ENCODE peak calls at places on chromosomes 6 and 20, in four cellular contexts. One of them, this sample, is unnamed.

GRCh38 chr6:147548930-147549475 is 40.5 kb downstream of the SAMD5 start:
- DNase-seq in H1: no peak
- DNase-seq in SK-N-SH: no peak
- DNase-seq in HepG2: no peak
- DNase-seq in this sample: no peak

GRCh38 chr20:51469578-51470520 is 72.7 kb downstream of the NFATC2 start:
- DNase-seq in HepG2: no peak
- DNase-seq in SK-N-SH: no peak
- DNase-seq in H1: no peak
- DNase-seq in this sample: no peak

GRCh38 chr6:149393002-149393679 is 6.9 kb upstream of the SUMO4 start:
- DNase-seq in H1: no peak
- DNase-seq in SK-N-SH: no peak
- DNase-seq in HepG2: no peak
- DNase-seq in this sample: no peak

GRCh38 chr6:28941681-28942448 is 18.1 kb upstream of the TRIM27 start:
- DNase-seq in SK-N-SH: peak
- DNase-seq in H1: peak
- DNase-seq in HepG2: no peak
- DNase-seq in this sample: no peak

GRCh38 chr6:134750669-134751068 is 199.2 kb downstream of the ALDH8A1 start:
- DNase-seq in HepG2: no peak
- DNase-seq in H1: no peak
- DNase-seq in SK-N-SH: no peak
- DNase-seq in this sample: no peak

GRCh38 chr6:131281471-131282270 is 146.4 kb downstream of the AKAP7 start:
- DNase-seq in H1: no peak
- DNase-seq in HepG2: no peak
- DNase-seq in SK-N-SH: no peak
- DNase-seq in this sample: no peak

GRCh38 chr6:154805288-154805911 is 72.2 kb downstream of the SCAF8 start:
- DNase-seq in H1: no peak
- DNase-seq in SK-N-SH: peak
- DNase-seq in HepG2: peak
- DNase-seq in this sample: no peak

GRCh38 chr6:131680868-131681267 is 20.3 kb downstream of the OR2A4 start:
- DNase-seq in H1: no peak
- DNase-seq in SK-N-SH: no peak
- DNase-seq in HepG2: no peak
- DNase-seq in this sample: no peak

GRCh38 chr6:31098449-31098938 is 13.9 kb downstream of the C6orf15 start:
- DNase-seq in SK-N-SH: no peak
- DNase-seq in H1: no peak
- DNase-seq in HepG2: no peak
- DNase-seq in this sample: no peak

GRCh38 chr6:165823609-165824326 is 160.7 kb upstream of the PDE10A start:
- DNase-seq in SK-N-SH: no peak
- DNase-seq in H1: no peak
- DNase-seq in HepG2: no peak
- DNase-seq in this sample: no peak

GRCh38 chr6:167799033-167799933 is 27.4 kb upstream of the AFDN start:
- DNase-seq in SK-N-SH: peak
- DNase-seq in HepG2: no peak
- DNase-seq in H1: peak
- DNase-seq in this sample: no peak

GRCh38 chr20:10519361-10520048 is 84.4 kb downstream of the SLX4IP start:
- DNase-seq in SK-N-SH: no peak
- DNase-seq in H1: no peak
- DNase-seq in HepG2: no peak
- DNase-seq in this sample: peak

GRCh38 chr20:61918548-61918947 is 147.1 kb downstream of the TAF4 start:
- DNase-seq in H1: no peak
- DNase-seq in HepG2: no peak
- DNase-seq in SK-N-SH: no peak
- DNase-seq in this sample: no peak

GRCh38 chr20:58236612-58237317 is 8.3 kb upstream of the ANKRD60 start:
- DNase-seq in SK-N-SH: peak
- DNase-seq in HepG2: peak
- DNase-seq in H1: peak
- DNase-seq in this sample: peak

GRCh38 chr6:107564223-107564855 is 74.4 kb downstream of the SOBP start:
- DNase-seq in H1: no peak
- DNase-seq in HepG2: no peak
- DNase-seq in SK-N-SH: peak
- DNase-seq in this sample: no peak

GRCh38 chr6:47363736-47364135 is 54.0 kb upstream of the TNFRSF21 start:
- DNase-seq in HepG2: no peak
- DNase-seq in SK-N-SH: no peak
- DNase-seq in H1: no peak
- DNase-seq in this sample: no peak

GRCh38 chr6:43269273-43270007 is 26.2 kb downstream of the TTBK1 start:
- DNase-seq in HepG2: no peak
- DNase-seq in H1: no peak
- DNase-seq in SK-N-SH: no peak
- DNase-seq in this sample: no peak

GRCh38 chr6:121695346-121695745 is 259.9 kb downstream of the GJA1 start:
- DNase-seq in HepG2: no peak
- DNase-seq in SK-N-SH: no peak
- DNase-seq in H1: no peak
- DNase-seq in this sample: no peak
- TF ChIP-seq TCF12 in HepG2: no peak
- TF ChIP-seq TCF12 in SK-N-SH: no peak
- TF ChIP-seq TCF12 in H1: no peak
- TF ChIP-seq TCF12 in this sample: no peak

DNA sequence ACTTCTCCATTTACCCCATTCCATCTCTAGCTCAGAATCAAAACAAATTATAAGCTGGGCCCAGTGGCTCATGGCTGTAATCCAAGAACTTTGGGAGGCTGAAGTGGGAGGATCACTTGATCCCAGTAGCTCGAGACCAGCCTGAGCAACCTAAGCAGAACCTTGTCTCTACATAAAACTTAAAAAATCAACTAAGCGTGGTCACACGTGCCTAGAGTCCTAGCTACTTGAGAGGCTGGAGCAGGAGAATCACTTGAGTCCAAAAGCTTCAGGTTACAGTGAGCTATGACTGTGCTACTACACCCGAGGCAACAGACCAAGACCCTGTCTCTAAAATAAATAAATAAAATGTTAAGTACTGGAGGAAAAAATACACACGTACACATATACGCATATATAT is 74.7 kb upstream of the RUNX2 start:
- DNase-seq in H1: no peak
- DNase-seq in SK-N-SH: no peak
- DNase-seq in HepG2: no peak
- DNase-seq in this sample: no peak
- TF ChIP-seq TCF12 in H1: no peak
- TF ChIP-seq TCF12 in SK-N-SH: no peak
- TF ChIP-seq TCF12 in HepG2: no peak
- TF ChIP-seq TCF12 in this sample: no peak

GRCh38 chr20:23092861-23093543 is 6.9 kb upstream of the CD93 start:
- DNase-seq in SK-N-SH: no peak
- DNase-seq in H1: no peak
- DNase-seq in HepG2: no peak
- DNase-seq in this sample: no peak

GRCh38 chr20:23094213-23094896 is 8.2 kb upstream of the CD93 start:
- DNase-seq in SK-N-SH: no peak
- DNase-seq in H1: no peak
- DNase-seq in HepG2: no peak
- DNase-seq in this sample: no peak

GRCh38 chr20:23093613-23094012 is 7.5 kb upstream of the CD93 start:
- DNase-seq in HepG2: no peak
- DNase-seq in SK-N-SH: no peak
- DNase-seq in H1: no peak
- DNase-seq in this sample: no peak

GRCh38 chr20:23091741-23092408 is 5.8 kb upstream of the CD93 start:
- DNase-seq in H1: no peak
- DNase-seq in HepG2: no peak
- DNase-seq in SK-N-SH: no peak
- DNase-seq in this sample: no peak

DNA sequence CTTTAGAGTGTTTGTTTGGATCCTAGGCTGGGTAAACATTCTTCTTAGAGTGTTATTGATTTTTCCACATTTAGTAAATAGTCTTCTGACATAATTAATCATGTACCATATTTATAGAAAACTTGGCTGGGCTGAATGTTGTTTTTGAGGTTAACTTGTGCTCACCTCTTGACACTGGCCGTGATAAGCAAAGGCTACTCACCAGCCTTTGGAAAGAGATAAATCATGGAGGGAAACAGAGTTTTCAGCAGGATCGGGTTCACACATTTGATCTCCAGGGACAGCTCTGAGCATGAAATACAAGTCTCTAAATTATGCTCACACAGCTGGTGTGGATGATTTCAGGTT is 6.3 kb upstream of the CD93 start:
- DNase-seq in H1: no peak
- DNase-seq in SK-N-SH: no peak
- DNase-seq in HepG2: no peak
- DNase-seq in this sample: no peak
- TF ChIP-seq TCF12 in H1: no peak
- TF ChIP-seq TCF12 in SK-N-SH: no peak
- TF ChIP-seq TCF12 in HepG2: no peak
- TF ChIP-seq TCF12 in this sample: no peak

GRCh38 chr20:23159256-23159922 is 73.3 kb upstream of the CD93 start:
- DNase-seq in SK-N-SH: no peak
- DNase-seq in HepG2: no peak
- DNase-seq in H1: peak
- DNase-seq in this sample: no peak
- TF ChIP-seq TCF12 in SK-N-SH: no peak
- TF ChIP-seq TCF12 in HepG2: no peak
- TF ChIP-seq TCF12 in H1: no peak
- TF ChIP-seq TCF12 in this sample: no peak

GRCh38 chr6:109453594-109454482 is 1.7 kb downstream of the MICAL1 start:
- DNase-seq in HepG2: no peak
- DNase-seq in H1: no peak
- DNase-seq in SK-N-SH: peak
- DNase-seq in this sample: no peak

GRCh38 chr6:109456283-109456583 is 661 bp upstream of the MICAL1 start:
- DNase-seq in H1: no peak
- DNase-seq in HepG2: no peak
- DNase-seq in SK-N-SH: no peak
- DNase-seq in this sample: no peak

GRCh38 chr6:109454483-109455160 is 950 bp downstream of the MICAL1 start:
- DNase-seq in H1: no peak
- DNase-seq in HepG2: no peak
- DNase-seq in SK-N-SH: peak
- DNase-seq in this sample: peak

GRCh38 chr6:109455502-109456282 is at the start of gene MICAL1:
- DNase-seq in SK-N-SH: peak
- DNase-seq in HepG2: peak
- DNase-seq in H1: peak
- DNase-seq in this sample: peak

DNA sequence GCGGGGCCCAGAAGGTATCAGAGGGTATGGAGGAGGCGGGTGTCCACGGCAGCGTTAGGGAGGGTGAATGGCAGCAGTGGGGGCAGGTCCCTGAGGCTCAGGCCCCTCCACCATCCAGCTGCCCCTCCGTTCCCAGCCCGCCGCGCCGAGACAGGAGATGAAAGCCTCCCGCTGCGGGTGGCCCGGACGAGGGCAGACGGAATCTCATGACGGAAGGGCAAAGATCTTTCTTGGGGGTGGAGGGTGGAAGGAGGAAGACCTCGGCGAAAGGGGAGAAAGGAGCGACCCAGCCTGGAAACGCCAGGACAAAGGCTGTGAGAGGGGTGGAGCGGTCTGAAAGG is 441 bp downstream of the MICAL1 start:
- DNase-seq in HepG2: no peak
- DNase-seq in H1: no peak
- DNase-seq in SK-N-SH: no peak
- DNase-seq in this sample: no peak
- TF ChIP-seq TCF12 in HepG2: no peak
- TF ChIP-seq TCF12 in H1: no peak
- TF ChIP-seq TCF12 in SK-N-SH: no peak
- TF ChIP-seq TCF12 in this sample: no peak

GRCh38 chr6:6875818-6876470 is 231.8 kb upstream of the RREB1 start:
- DNase-seq in SK-N-SH: no peak
- DNase-seq in H1: no peak
- DNase-seq in HepG2: no peak
- DNase-seq in this sample: no peak
- TF ChIP-seq TCF12 in SK-N-SH: no peak
- TF ChIP-seq TCF12 in H1: no peak
- TF ChIP-seq TCF12 in HepG2: no peak
- TF ChIP-seq TCF12 in this sample: no peak

GRCh38 chr20:46361811-46362210 is 44.6 kb downstream of the ELMO2 start:
- DNase-seq in H1: no peak
- DNase-seq in HepG2: no peak
- DNase-seq in SK-N-SH: no peak
- DNase-seq in this sample: no peak

GRCh38 chr20:46361386-46361785 is 45.0 kb downstream of the ELMO2 start:
- DNase-seq in H1: no peak
- DNase-seq in HepG2: no peak
- DNase-seq in SK-N-SH: no peak
- DNase-seq in this sample: no peak

GRCh38 chr20:46358336-46359058 is 47.9 kb downstream of the ELMO2 start:
- DNase-seq in H1: no peak
- DNase-seq in HepG2: no peak
- DNase-seq in SK-N-SH: no peak
- DNase-seq in this sample: no peak

GRCh38 chr20:46357030-46357514 is 48.8 kb upstream of the CDH22 start:
- DNase-seq in HepG2: no peak
- DNase-seq in H1: no peak
- DNase-seq in SK-N-SH: peak
- DNase-seq in this sample: no peak

GRCh38 chr20:46359233-46359751 is 47.1 kb downstream of the ELMO2 start:
- DNase-seq in HepG2: no peak
- DNase-seq in H1: no peak
- DNase-seq in SK-N-SH: no peak
- DNase-seq in this sample: peak
- TF ChIP-seq TCF12 in HepG2: no peak
- TF ChIP-seq TCF12 in H1: no peak
- TF ChIP-seq TCF12 in SK-N-SH: no peak
- TF ChIP-seq TCF12 in this sample: peak

GRCh38 chr6:66962082-66962481 is 1255.1 kb upstream of the EYS start:
- DNase-seq in SK-N-SH: no peak
- DNase-seq in HepG2: no peak
- DNase-seq in H1: no peak
- DNase-seq in this sample: no peak

GRCh38 chr6:66965227-66965626 is 1258.2 kb upstream of the EYS start:
- DNase-seq in HepG2: no peak
- DNase-seq in SK-N-SH: no peak
- DNase-seq in H1: no peak
- DNase-seq in this sample: no peak

GRCh38 chr6:66961191-66961590 is 1254.2 kb upstream of the EYS start:
- DNase-seq in SK-N-SH: no peak
- DNase-seq in H1: no peak
- DNase-seq in HepG2: no peak
- DNase-seq in this sample: no peak

DNA sequence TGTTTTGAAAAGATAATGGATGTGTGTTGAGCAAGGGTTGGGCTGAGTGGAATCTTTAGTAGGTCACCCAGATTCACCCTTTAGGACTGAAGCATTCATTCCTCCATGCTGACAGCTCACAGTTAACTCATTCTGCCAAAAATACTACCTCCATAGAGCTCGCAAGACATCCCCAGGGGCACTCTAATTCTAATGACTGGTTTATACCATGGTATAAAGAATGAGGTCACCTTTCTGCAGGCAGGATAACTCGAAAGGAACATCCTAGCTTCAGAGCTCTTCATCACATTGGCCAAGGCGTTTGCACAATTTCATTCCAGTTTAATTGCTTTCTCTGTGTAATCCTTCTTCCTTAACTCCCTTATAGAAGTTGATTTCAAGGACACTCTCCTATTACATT is 1257.2 kb upstream of the EYS start:
- DNase-seq in SK-N-SH: no peak
- DNase-seq in HepG2: no peak
- DNase-seq in H1: no peak
- DNase-seq in this sample: no peak
- TF ChIP-seq TCF12 in SK-N-SH: no peak
- TF ChIP-seq TCF12 in HepG2: no peak
- TF ChIP-seq TCF12 in H1: no peak
- TF ChIP-seq TCF12 in this sample: no peak